ENCODE peak calls at places on chromosome 3, in six cellular contexts. One of them, this sample, is unnamed.

GRCh38 chr3:58666683-58667082 is at the start of gene FAM3D:
- DNase-seq in SW 1271: no peak
- DNase-seq in progenitor cell of endocrine pancreas: no peak
- DNase-seq in lung: peak; percentile 40
- DNase-seq in MCF 10A: no peak
- DNase-seq in breast epithelium: no peak
- DNase-seq in this sample: no peak

GRCh38 chr3:116920836-116921596 is 211.4 kb downstream of the TUSC7 start:
- DNase-seq in SW 1271: no peak
- DNase-seq in progenitor cell of endocrine pancreas: no peak
- DNase-seq in lung: no peak
- DNase-seq in MCF 10A: no peak
- DNase-seq in breast epithelium: no peak
- DNase-seq in this sample: no peak

GRCh38 chr3:149832086-149832485 is 19.1 kb downstream of the RNF13 start:
- DNase-seq in SW 1271: no peak
- DNase-seq in progenitor cell of endocrine pancreas: no peak
- DNase-seq in lung: no peak
- DNase-seq in MCF 10A: no peak
- DNase-seq in breast epithelium: no peak
- DNase-seq in this sample: no peak

GRCh38 chr3:131812433-131812832 is 222.4 kb downstream of the CPNE4 start:
- DNase-seq in SW 1271: no peak
- DNase-seq in progenitor cell of endocrine pancreas: no peak
- DNase-seq in lung: no peak
- DNase-seq in MCF 10A: peak; percentile 31
- DNase-seq in breast epithelium: no peak
- DNase-seq in this sample: no peak

GRCh38 chr3:160618363-160618762 is 53.0 kb upstream of the KPNA4 start:
- DNase-seq in SW 1271: no peak
- DNase-seq in progenitor cell of endocrine pancreas: no peak
- DNase-seq in lung: no peak
- DNase-seq in MCF 10A: no peak
- DNase-seq in breast epithelium: no peak
- DNase-seq in this sample: no peak

GRCh38 chr3:50320853-50321145 is 1.7 kb downstream of the HYAL2 start:
- DNase-seq in SW 1271: no peak
- DNase-seq in progenitor cell of endocrine pancreas: no peak
- DNase-seq in lung: no peak
- DNase-seq in MCF 10A: no peak
- DNase-seq in breast epithelium: no peak
- DNase-seq in this sample: no peak

GRCh38 chr3:131807822-131808221 is 227.0 kb downstream of the CPNE4 start:
- DNase-seq in SW 1271: no peak
- DNase-seq in progenitor cell of endocrine pancreas: no peak
- DNase-seq in lung: no peak
- DNase-seq in MCF 10A: no peak
- DNase-seq in breast epithelium: no peak
- DNase-seq in this sample: no peak

GRCh38 chr3:17094551-17094950 is 209.8 kb downstream of the PLCL2 start:
- DNase-seq in SW 1271: no peak
- DNase-seq in progenitor cell of endocrine pancreas: no peak
- DNase-seq in lung: no peak
- DNase-seq in MCF 10A: no peak
- DNase-seq in breast epithelium: no peak
- DNase-seq in this sample: no peak